ENCODE peak calls at places on chromosomes 6 and 20, in eight cellular contexts. One of them, this sample, is unnamed.

GRCh38 chr6:24458937-24459336 is 30.4 kb downstream of the GPLD1 start:
- DNase-seq in lower lobe of right lung: no peak
- DNase-seq in fibroblast of lung: no peak
- DNase-seq in right atrium auricular region: no peak
- DNase-seq in psoas muscle: no peak
- DNase-seq in lung: no peak
- DNase-seq in brain microvascular endothelial cell: no peak
- DNase-seq in esophagus squamous epithelium: no peak
- DNase-seq in this sample: no peak

GRCh38 chr20:35327074-35327976 is 35.1 kb upstream of the FAM83C start:
- DNase-seq in brain microvascular endothelial cell: no peak
- DNase-seq in fibroblast of lung: peak; percentile 48
- DNase-seq in lung: no peak
- DNase-seq in psoas muscle: no peak
- DNase-seq in lower lobe of right lung: no peak
- DNase-seq in right atrium auricular region: no peak
- DNase-seq in esophagus squamous epithelium: no peak
- DNase-seq in this sample: no peak

GRCh38 chr6:31203345-31203979 is 33.0 kb upstream of the POU5F1 start:
- DNase-seq in right atrium auricular region: no peak
- DNase-seq in psoas muscle: no peak
- DNase-seq in lower lobe of right lung: no peak
- DNase-seq in brain microvascular endothelial cell: peak; percentile 64
- DNase-seq in fibroblast of lung: peak; percentile 58
- DNase-seq in esophagus squamous epithelium: no peak
- DNase-seq in lung: no peak
- DNase-seq in this sample: peak; percentile 69

GRCh38 chr6:139743629-139744028 is 369.2 kb upstream of the CITED2 start:
- DNase-seq in lung: no peak
- DNase-seq in brain microvascular endothelial cell: peak; percentile 57
- DNase-seq in fibroblast of lung: peak; percentile 81
- DNase-seq in esophagus squamous epithelium: no peak
- DNase-seq in lower lobe of right lung: no peak
- DNase-seq in psoas muscle: no peak
- DNase-seq in right atrium auricular region: no peak
- DNase-seq in this sample: peak; percentile 94

GRCh38 chr6:52994031-52994788 is 874 bp downstream of the GSTA4 start:
- DNase-seq in right atrium auricular region: no peak
- DNase-seq in esophagus squamous epithelium: no peak
- DNase-seq in lower lobe of right lung: no peak
- DNase-seq in psoas muscle: no peak
- DNase-seq in fibroblast of lung: peak; percentile 56
- DNase-seq in brain microvascular endothelial cell: peak; percentile 16
- DNase-seq in lung: peak; percentile 32
- DNase-seq in this sample: peak; percentile 20

GRCh38 chr6:20135677-20136268 is 76.5 kb downstream of the MBOAT1 start:
- DNase-seq in lung: no peak
- DNase-seq in right atrium auricular region: no peak
- DNase-seq in brain microvascular endothelial cell: no peak
- DNase-seq in lower lobe of right lung: no peak
- DNase-seq in esophagus squamous epithelium: no peak
- DNase-seq in psoas muscle: no peak
- DNase-seq in fibroblast of lung: no peak
- DNase-seq in this sample: no peak

GRCh38 chr20:34111057-34111711 is 859 bp downstream of the EIF2S2 start:
- DNase-seq in lower lobe of right lung: no peak
- DNase-seq in psoas muscle: peak; percentile 29
- DNase-seq in lung: no peak
- DNase-seq in esophagus squamous epithelium: no peak
- DNase-seq in fibroblast of lung: peak; percentile 74
- DNase-seq in right atrium auricular region: no peak
- DNase-seq in brain microvascular endothelial cell: peak; percentile 22
- DNase-seq in this sample: peak; percentile 52

GRCh38 chr20:37081717-37082289 is 14.0 kb downstream of the RBL1 start:
- DNase-seq in fibroblast of lung: peak; percentile 6
- DNase-seq in esophagus squamous epithelium: no peak
- DNase-seq in right atrium auricular region: no peak
- DNase-seq in lung: no peak
- DNase-seq in psoas muscle: no peak
- DNase-seq in brain microvascular endothelial cell: peak; percentile 24
- DNase-seq in lower lobe of right lung: no peak
- DNase-seq in this sample: no peak

GRCh38 chr20:38060536-38060935 is 27.0 kb downstream of the RPRD1B start:
- DNase-seq in lung: no peak
- DNase-seq in brain microvascular endothelial cell: peak; percentile 77
- DNase-seq in esophagus squamous epithelium: no peak
- DNase-seq in lower lobe of right lung: no peak
- DNase-seq in psoas muscle: no peak
- DNase-seq in fibroblast of lung: no peak
- DNase-seq in right atrium auricular region: no peak
- DNase-seq in this sample: no peak

GRCh38 chr6:140078552-140079126 is 704.2 kb upstream of the CITED2 start:
- DNase-seq in lower lobe of right lung: no peak
- DNase-seq in esophagus squamous epithelium: no peak
- DNase-seq in lung: no peak
- DNase-seq in fibroblast of lung: peak; percentile 96
- DNase-seq in psoas muscle: no peak
- DNase-seq in right atrium auricular region: no peak
- DNase-seq in brain microvascular endothelial cell: peak; percentile 79
- DNase-seq in this sample: no peak

GRCh38 chr6:39553029-39553428 is 172.2 kb downstream of the KIF6 start:
- DNase-seq in lung: no peak
- DNase-seq in lower lobe of right lung: no peak
- DNase-seq in esophagus squamous epithelium: no peak
- DNase-seq in right atrium auricular region: no peak
- DNase-seq in fibroblast of lung: no peak
- DNase-seq in brain microvascular endothelial cell: peak; percentile 37
- DNase-seq in psoas muscle: no peak
- DNase-seq in this sample: no peak

DNA sequence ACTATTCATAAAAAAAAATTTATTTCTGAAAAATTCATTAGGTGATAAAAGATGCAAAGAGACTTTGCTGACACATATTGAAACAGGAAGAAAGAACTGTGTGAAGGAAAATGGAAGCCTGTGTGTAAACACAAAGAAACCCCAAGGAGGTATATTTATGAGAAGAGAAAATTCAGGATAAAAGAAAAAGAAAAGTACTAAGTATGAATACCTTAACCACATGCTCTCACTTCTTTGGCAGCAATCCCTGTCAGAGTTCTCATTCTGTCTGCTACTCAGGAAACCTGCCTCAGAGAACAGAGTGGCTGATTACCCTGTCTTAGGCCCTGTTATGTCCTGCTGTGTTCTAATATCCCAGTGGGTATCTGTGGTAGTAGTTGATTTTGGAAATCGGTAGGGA is 457.9 kb downstream of the TBC1D32 start:
- DNase-seq in fibroblast of lung: no peak
- DNase-seq in right atrium auricular region: no peak
- DNase-seq in brain microvascular endothelial cell: no peak
- DNase-seq in psoas muscle: no peak
- DNase-seq in lower lobe of right lung: no peak
- DNase-seq in esophagus squamous epithelium: no peak
- DNase-seq in lung: no peak
- DNase-seq in this sample: no peak
- H3K27ac ChIP-seq in fibroblast of lung: no peak overlapping the region
- H3K27ac ChIP-seq in right atrium auricular region: no peak overlapping the region
- H3K27ac ChIP-seq in brain microvascular endothelial cell: no peak overlapping the region
- H3K27ac ChIP-seq in psoas muscle: no peak overlapping the region
- H3K27ac ChIP-seq in lower lobe of right lung: no peak overlapping the region
- H3K27ac ChIP-seq in esophagus squamous epithelium: no peak overlapping the region
- H3K27ac ChIP-seq in lung: no peak overlapping the region
- H3K27ac ChIP-seq in this sample: no peak overlapping the region

DNA sequence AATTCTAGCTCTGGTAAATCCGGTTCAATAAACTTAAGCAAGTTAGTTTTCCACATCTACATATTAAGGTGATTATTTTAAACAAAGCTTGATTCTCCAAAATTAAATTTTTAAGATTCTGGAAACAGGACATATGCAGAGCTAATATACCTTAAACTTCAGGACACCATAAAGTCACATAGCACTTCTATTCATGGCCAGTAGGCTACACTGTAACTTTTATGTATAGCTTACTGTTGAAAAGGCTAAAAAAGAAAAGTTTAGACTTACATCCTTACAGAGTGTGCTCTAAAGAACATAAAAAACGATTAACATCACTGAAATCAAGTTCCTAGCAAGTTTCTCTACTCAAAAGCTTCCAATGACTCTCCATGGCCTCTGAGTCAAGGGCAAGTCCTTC is 224.7 kb downstream of the PTPRK start:
- DNase-seq in lung: no peak
- DNase-seq in lower lobe of right lung: no peak
- DNase-seq in esophagus squamous epithelium: no peak
- DNase-seq in psoas muscle: no peak
- DNase-seq in brain microvascular endothelial cell: no peak
- DNase-seq in right atrium auricular region: no peak
- DNase-seq in fibroblast of lung: no peak
- DNase-seq in this sample: no peak
- TF ChIP-seq CTCF in lung: no peak
- TF ChIP-seq CTCF in lower lobe of right lung: no peak
- TF ChIP-seq CTCF in esophagus squamous epithelium: no peak
- TF ChIP-seq CTCF in psoas muscle: no peak
- TF ChIP-seq CTCF in brain microvascular endothelial cell: no peak
- TF ChIP-seq CTCF in right atrium auricular region: no peak
- TF ChIP-seq CTCF in fibroblast of lung: no peak
- TF ChIP-seq CTCF in this sample: no peak

GRCh38 chr6:125974214-125974866 is 12.0 kb upstream of the TRMT11 start:
- DNase-seq in right atrium auricular region: no peak
- DNase-seq in fibroblast of lung: peak; percentile 81
- DNase-seq in lung: no peak
- DNase-seq in psoas muscle: no peak
- DNase-seq in lower lobe of right lung: no peak
- DNase-seq in esophagus squamous epithelium: no peak
- DNase-seq in brain microvascular endothelial cell: no peak
- DNase-seq in this sample: no peak
- H3K27ac ChIP-seq in right atrium auricular region: no peak overlapping the region
- H3K27ac ChIP-seq in fibroblast of lung: no peak overlapping the region
- H3K27ac ChIP-seq in lung: no peak overlapping the region
- H3K27ac ChIP-seq in psoas muscle: no peak overlapping the region
- H3K27ac ChIP-seq in lower lobe of right lung: no peak overlapping the region
- H3K27ac ChIP-seq in esophagus squamous epithelium: no peak overlapping the region
- H3K27ac ChIP-seq in brain microvascular endothelial cell: no peak overlapping the region
- H3K27ac ChIP-seq in this sample: no peak overlapping the region

DNA sequence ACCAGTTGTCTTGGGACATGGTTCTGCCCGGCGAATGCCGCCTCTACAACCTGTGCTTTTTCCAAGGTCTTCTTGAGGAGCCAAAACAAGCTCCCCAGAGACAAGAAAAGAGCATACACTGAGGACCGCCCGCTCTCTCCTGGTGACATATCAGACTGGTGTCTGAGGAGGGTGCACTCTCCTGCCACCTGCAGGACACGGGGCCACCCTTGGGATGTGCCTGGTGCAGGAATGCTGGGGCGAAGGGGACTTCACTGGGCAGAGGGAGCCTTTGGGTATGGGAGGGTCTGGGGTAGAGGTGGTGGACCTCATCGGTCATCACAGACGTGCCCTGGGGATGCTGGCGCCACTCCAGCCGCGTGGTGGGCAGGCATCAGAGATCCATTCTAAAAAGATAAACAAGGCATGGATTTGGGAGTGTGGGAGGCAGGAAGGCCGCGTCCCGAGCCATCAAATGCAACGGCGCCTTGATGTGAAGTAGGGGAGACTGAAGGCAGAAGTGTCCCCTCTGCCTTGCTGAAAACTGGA is 163.3 kb downstream of the CD83 start:
- DNase-seq in psoas muscle: no peak
- DNase-seq in esophagus squamous epithelium: no peak
- DNase-seq in brain microvascular endothelial cell: no peak
- DNase-seq in lower lobe of right lung: no peak
- DNase-seq in right atrium auricular region: no peak
- DNase-seq in lung: no peak
- DNase-seq in fibroblast of lung: no peak
- DNase-seq in this sample: no peak
- TF ChIP-seq CTCF in psoas muscle: no peak
- TF ChIP-seq CTCF in esophagus squamous epithelium: no peak
- TF ChIP-seq CTCF in brain microvascular endothelial cell: peak; percentile 20
- TF ChIP-seq CTCF in lower lobe of right lung: no peak
- TF ChIP-seq CTCF in right atrium auricular region: no peak
- TF ChIP-seq CTCF in lung: no peak
- TF ChIP-seq CTCF in fibroblast of lung: no peak
- TF ChIP-seq CTCF in this sample: no peak

GRCh38 chr6:12419626-12420272 is 129.6 kb downstream of the EDN1 start:
- DNase-seq in right atrium auricular region: no peak
- DNase-seq in fibroblast of lung: no peak
- DNase-seq in brain microvascular endothelial cell: no peak
- DNase-seq in psoas muscle: no peak
- DNase-seq in lung: no peak
- DNase-seq in esophagus squamous epithelium: no peak
- DNase-seq in lower lobe of right lung: no peak
- DNase-seq in this sample: no peak
- H3K27ac ChIP-seq in right atrium auricular region: no peak overlapping the region
- H3K27ac ChIP-seq in fibroblast of lung: no peak overlapping the region
- H3K27ac ChIP-seq in brain microvascular endothelial cell: no peak overlapping the region
- H3K27ac ChIP-seq in psoas muscle: no peak overlapping the region
- H3K27ac ChIP-seq in lung: no peak overlapping the region
- H3K27ac ChIP-seq in esophagus squamous epithelium: no peak overlapping the region
- H3K27ac ChIP-seq in lower lobe of right lung: peak overlapping the region; percentile 29
- H3K27ac ChIP-seq in this sample: no peak overlapping the region

This sample was measured in RWPE1.